ENCODE peak calls at places on chromosomes 6 and 20, in five cellular contexts. Y is H1, S is A549, X is HepG2, C is K562. F is an unnamed sample.

GRCh38 chr20:20267685-20268429 is 100.0 kb upstream of the INSM1 start:
- DNase-seq in Y (no peak), S (no peak), X (no peak), C (no peak), F (no peak)

GRCh38 chr20:5844063-5844681 is 94.0 kb downstream of the SHLD1 start:
- DNase-seq in Y (no peak), S (peak; percentile 91), X (peak; percentile 56), C (no peak), F (no peak)

GRCh38 chr20:4123537-4124225 is 108.3 kb upstream of the RNF24 start:
- DNase-seq in Y (no peak), S (no peak), X (no peak), C (no peak), F (no peak)

GRCh38 chr6:26342106-26342999 is 22.6 kb upstream of the BTN3A2 start:
- DNase-seq in Y (no peak), S (peak; percentile 27), X (no peak), C (no peak), F (no peak)

GRCh38 chr20:8764289-8764962 is 304.5 kb upstream of the PLCB4 start:
- DNase-seq in Y (no peak), S (no peak), X (no peak), C (no peak), F (no peak)

GRCh38 chr20:15069355-15069754 is 731.9 kb upstream of the FLRT3 start:
- DNase-seq in Y (no peak), S (no peak), X (no peak), C (no peak), F (no peak)

GRCh38 chr6:11853678-11854417 is 75.2 kb upstream of the ADTRP start:
- DNase-seq in Y (no peak), S (no peak), X (no peak), C (no peak), F (no peak)

GRCh38 chr20:6765469-6766058 is 1.9 kb upstream of the BMP2 start:
- DNase-seq in Y (no peak), S (peak; percentile 71), X (peak; percentile 77), C (peak; percentile 5), F (peak; percentile 81)

GRCh38 chr20:6582449-6582848 is 185.0 kb upstream of the BMP2 start:
- DNase-seq in Y (no peak), S (no peak), X (no peak), C (no peak), F (peak; percentile 57)

GRCh38 chr20:64119301-64119680 is 11.9 kb upstream of the NPBWR2 start:
- DNase-seq in Y (no peak), S (peak; percentile 48), X (no peak), C (no peak), F (no peak)

GRCh38 chr20:38723069-38723981 is 961 bp upstream of the SLC32A1 start:
- DNase-seq in Y (peak; percentile 72), S (no peak), X (no peak), C (no peak), F (no peak)

GRCh38 chr6:89386917-89387491 is 25.1 kb downstream of the RRAGD start:
- DNase-seq in Y (peak; percentile 17), S (no peak), X (no peak), C (no peak), F (no peak)

GRCh38 chr6:47132724-47133123 is 90.6 kb upstream of the ADGRF1 start:
- DNase-seq in Y (no peak), S (no peak), X (no peak), C (no peak), F (no peak)

GRCh38 chr6:79981647-79982046 is 22.8 kb upstream of the TTK start:
- DNase-seq in Y (no peak), S (no peak), X (no peak), C (no peak), F (no peak)

GRCh38 chr20:53344891-53345290 is 248.7 kb downstream of the ZNF217 start:
- DNase-seq in Y (no peak), S (no peak), X (no peak), C (no peak), F (no peak)

GRCh38 chr6:26311012-26311384 is 54.0 kb upstream of the BTN3A2 start:
- DNase-seq in Y (peak; percentile 72), S (peak; percentile 69), X (peak; percentile 38), C (peak; percentile 52), F (peak; percentile 47)

GRCh38 chr20:47980336-47981177 is 195.3 kb upstream of the SULF2 start:
- DNase-seq in Y (no peak), S (no peak), X (no peak), C (no peak), F (peak; percentile 5)

GRCh38 chr6:91476000-91476399 is 889.1 kb upstream of the MAP3K7 start:
- DNase-seq in Y (no peak), S (peak; percentile 35), X (peak; percentile 7), C (no peak), F (peak; percentile 74)

GRCh38 chr6:56756791-56757582 is 114.3 kb upstream of the DST start:
- DNase-seq in Y (no peak), S (no peak), X (no peak), C (no peak), F (no peak)
- TF ChIP-seq JUN in Y (no peak), S (no peak), X (no peak), C (no peak), F (no peak)

DNA sequence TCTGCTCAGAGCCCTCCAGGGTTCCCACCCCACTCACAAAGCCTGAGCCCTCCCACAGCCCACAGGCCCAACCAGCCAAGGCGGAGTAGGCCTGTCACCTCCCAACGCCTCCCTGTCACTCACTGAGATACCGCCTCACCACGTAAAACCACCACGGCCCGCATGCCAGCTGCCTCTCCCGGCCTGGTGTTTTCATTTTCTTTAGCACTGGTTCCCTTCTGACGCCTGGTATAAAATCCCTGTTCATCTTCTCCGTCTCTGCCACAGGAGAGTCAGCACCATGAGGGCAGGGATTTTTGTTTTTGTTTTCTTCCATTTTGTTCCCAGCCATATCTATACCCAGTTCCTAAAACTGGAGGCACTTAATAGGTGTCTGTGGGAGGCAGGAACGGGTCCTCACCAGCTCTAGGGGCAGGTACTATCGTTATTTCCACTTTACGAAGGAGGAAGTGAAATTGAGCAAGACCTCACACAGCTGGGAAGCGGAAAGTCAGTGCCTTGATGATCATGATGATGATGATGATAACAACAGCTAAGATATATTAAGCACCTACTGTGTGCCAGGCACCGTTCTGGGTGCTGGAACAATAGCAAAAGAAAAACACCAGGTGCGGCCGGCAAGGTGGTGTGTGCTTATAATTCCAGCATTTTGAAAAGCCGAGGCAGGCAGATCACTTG is 58.6 kb downstream of the SNAI1 start:
- DNase-seq in Y (no peak), S (no peak), X (no peak), C (no peak), F (no peak)
- H3K4me2 ChIP-seq in Y (no peak overlapping the region), S (no peak overlapping the region), X (peak overlapping the region; percentile 33), C (no peak overlapping the region), F (no peak overlapping the region)

DNA sequence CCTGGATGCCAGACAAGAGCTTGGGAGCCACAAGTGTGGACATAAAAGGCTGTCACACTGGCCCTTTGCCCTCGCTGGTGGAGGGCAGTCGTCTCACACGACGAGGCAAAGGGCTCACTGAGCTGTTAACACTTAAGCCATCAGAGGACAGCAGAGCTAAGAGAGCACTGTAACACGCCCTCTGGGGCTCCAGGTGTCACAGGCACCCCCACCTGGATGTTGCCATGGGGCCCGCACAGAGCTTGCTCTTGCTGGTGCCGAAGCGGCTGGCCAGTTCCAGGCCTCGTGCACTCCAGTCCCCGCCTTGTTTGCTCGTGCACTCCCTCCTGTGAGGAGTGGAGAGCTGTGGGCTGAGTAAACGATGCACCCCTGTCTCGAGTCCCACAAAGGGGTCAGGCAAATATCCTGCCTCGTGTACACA is 37.4 kb downstream of the SLC35D3 start:
- DNase-seq in Y (peak; percentile 65), S (no peak), X (no peak), C (no peak), F (no peak)
- TF ChIP-seq JUN in Y (no peak), S (no peak), X (no peak), C (no peak), F (no peak)

GRCh38 chr6:15658345-15658744 is 4.5 kb downstream of the DTNBP1 start:
- DNase-seq in Y (no peak), S (no peak), X (no peak), C (no peak), F (no peak)

GRCh38 chr6:15653581-15653980 is 9.2 kb downstream of the DTNBP1 start:
- DNase-seq in Y (no peak), S (no peak), X (no peak), C (no peak), F (no peak)

GRCh38 chr6:15654250-15654649 is 8.6 kb downstream of the DTNBP1 start:
- DNase-seq in Y (no peak), S (no peak), X (no peak), C (no peak), F (no peak)

GRCh38 chr6:15657290-15657689 is 5.5 kb downstream of the DTNBP1 start:
- DNase-seq in Y (no peak), S (no peak), X (no peak), C (no peak), F (no peak)

GRCh38 chr6:15656145-15656544 is 6.7 kb downstream of the DTNBP1 start:
- DNase-seq in Y (no peak), S (no peak), X (no peak), C (no peak), F (no peak)
- H3K4me2 ChIP-seq in Y (no peak overlapping the region), S (no peak overlapping the region), X (no peak overlapping the region), C (no peak overlapping the region), F (no peak overlapping the region)

DNA sequence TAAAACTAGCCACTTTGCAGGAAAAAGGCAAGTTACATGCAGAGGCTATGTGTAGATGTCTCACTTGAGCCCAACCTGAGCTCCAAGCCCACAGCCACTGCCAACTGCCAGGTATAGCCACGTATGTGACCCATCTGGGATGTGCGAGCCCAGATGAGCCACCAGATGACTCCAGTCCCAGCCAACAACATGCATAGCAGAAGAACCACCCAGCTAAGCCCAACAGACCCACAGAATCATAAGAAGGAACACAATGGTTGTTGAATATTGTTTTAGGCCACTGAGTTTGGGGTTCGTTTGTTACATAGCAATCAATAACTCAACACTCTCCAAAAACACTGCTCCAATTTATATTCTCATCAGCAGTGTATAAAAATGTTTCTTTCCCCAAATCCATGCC is 16.3 kb downstream of the FAM50B start:
- DNase-seq in Y (no peak), S (no peak), X (no peak), C (no peak), F (no peak)
- TF ChIP-seq JUN in Y (no peak), S (no peak), X (no peak), C (no peak), F (no peak)

F was measured in endothelial cell of umbilical vein.